ENCODE peak calls at places on chromosomes 1 and 21, in nine cellular contexts. J is testis, T is psoas muscle, P is cardiac muscle cell, A is left ventricle myocardium inferior, C is A549, D is H1, X is pancreas, V is GM23338. Z is an unnamed sample.

GRCh38 chr21:43273708-43274021 is 104.9 kb downstream of the CRYAA start:
- DNase-seq in D (no peak), C (no peak), A (no peak), X (no peak), P (no peak), J (no peak), V (no peak), T (no peak), Z (no peak)

GRCh38 chr1:230543085-230543484 is 99.2 kb upstream of the COG2 start:
- DNase-seq in T (no peak), D (no peak), A (no peak), X (no peak), P (no peak), V (no peak), J (no peak), C (no peak), Z (no peak)

GRCh38 chr21:32806810-32807386 is 35.3 kb upstream of the PAXBP1 start:
- DNase-seq in A (no peak), X (no peak), C (no peak), T (no peak), D (no peak), V (no peak), J (no peak), P (peak; percentile 21), Z (no peak)

GRCh38 chr1:39737546-39738169 is 1.0 kb upstream of the PPIE start:
- DNase-seq in A (no peak), T (no peak), X (no peak), J (peak; percentile 70), V (no peak), D (no peak), P (peak; percentile 75), C (no peak), Z (no peak)

GRCh38 chr1:119336738-119337315 is 31.8 kb upstream of the HAO2 start:
- DNase-seq in V (no peak), D (no peak), P (peak; percentile 44), X (no peak), T (no peak), A (no peak), J (no peak), C (no peak), Z (no peak)

GRCh38 chr1:17621691-17622090 is 82.2 kb downstream of the ARHGEF10L start:
- DNase-seq in P (no peak), V (no peak), X (no peak), C (no peak), T (no peak), J (no peak), D (no peak), A (no peak), Z (no peak)

GRCh38 chr1:151242442-151242841 is 12.1 kb upstream of the PSMD4 start:
- DNase-seq in X (no peak), T (no peak), J (no peak), A (no peak), D (no peak), V (no peak), P (no peak), C (no peak), Z (no peak)

GRCh38 chr1:92031281-92032110 is 1.7 kb downstream of the EPHX4 start:
- DNase-seq in V (no peak), P (no peak), D (no peak), T (no peak), C (no peak), A (no peak), X (no peak), J (no peak), Z (no peak)

GRCh38 chr1:155504207-155504606 is 58.4 kb downstream of the ASH1L start:
- DNase-seq in X (no peak), D (no peak), P (peak; percentile 53), C (peak; percentile 55), V (peak; percentile 60), A (no peak), J (no peak), T (no peak), Z (peak; percentile 12)

DNA sequence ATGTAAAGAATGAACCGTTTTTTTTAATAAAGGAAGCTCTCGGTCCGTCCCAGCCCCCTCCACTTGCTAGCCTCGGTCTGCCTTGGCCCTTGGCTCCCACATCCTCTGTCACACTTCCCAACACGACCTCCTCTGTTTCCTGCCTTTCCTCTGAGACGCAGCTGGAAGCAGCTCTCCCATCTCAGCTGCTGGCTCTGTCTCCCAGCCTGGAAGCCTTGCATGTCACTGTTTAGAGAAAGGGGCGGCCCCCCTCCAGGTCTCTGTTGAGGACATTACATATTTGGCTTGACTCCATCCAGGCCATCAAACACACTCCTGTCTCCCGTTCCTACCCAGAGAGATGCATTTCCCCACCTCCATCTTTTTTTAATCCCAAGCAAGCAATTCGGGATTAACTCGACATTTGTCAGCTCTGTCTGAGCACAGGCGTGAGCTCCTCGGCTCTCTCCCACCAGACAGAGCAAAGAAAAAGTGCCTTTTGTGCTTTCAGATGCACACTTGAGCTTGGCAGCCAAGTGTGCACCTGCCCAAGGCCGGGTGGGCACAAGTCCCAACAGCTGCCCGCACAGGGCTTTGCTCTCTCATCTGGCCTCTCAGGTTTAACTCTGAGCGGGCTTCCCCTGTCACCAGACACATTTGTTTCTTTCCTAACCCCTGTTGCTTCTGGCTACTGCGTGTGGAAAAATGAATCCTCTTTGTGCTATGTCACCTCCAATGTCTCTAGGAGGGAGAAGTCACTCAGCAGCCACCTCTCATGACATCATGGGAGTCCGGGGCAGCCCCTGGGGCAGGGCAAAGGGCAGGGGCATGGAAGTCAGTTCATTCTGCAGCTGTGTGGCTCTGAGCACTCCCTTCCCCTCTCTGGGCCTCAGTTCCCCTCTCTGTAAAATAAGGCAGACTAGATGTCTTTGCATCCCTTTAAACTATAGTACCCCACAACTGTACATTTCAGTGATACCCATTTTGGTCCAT is 108.3 kb downstream of the KCND3 start:
- DNase-seq in P (no peak), T (no peak), D (no peak), C (no peak), X (no peak), A (peak; percentile 41), V (no peak), J (no peak), Z (no peak)
- H3K4me1 ChIP-seq in P (no peaks in the 10 kb centered on the region), T (peaks cover 20% of the 10 kb centered on the region), D (no peaks in the 10 kb centered on the region), C (no peaks in the 10 kb centered on the region), X (no peaks in the 10 kb centered on the region), A (peaks cover 76% of the 10 kb centered on the region), V (peaks cover 3% of the 10 kb centered on the region), J (no peaks in the 10 kb centered on the region), Z (no peaks in the 10 kb centered on the region)

GRCh38 chr1:117531222-117531621 is 74.6 kb upstream of the TENT5C start:
- DNase-seq in P (no peak), D (no peak), X (no peak), A (no peak), J (no peak), T (no peak), V (no peak), C (no peak), Z (no peak)

GRCh38 chr1:117529683-117530082 is 76.2 kb upstream of the TENT5C start:
- DNase-seq in V (no peak), A (no peak), X (no peak), C (no peak), T (no peak), P (no peak), D (no peak), J (no peak), Z (no peak)

GRCh38 chr1:117537291-117537920 is 68.4 kb upstream of the TENT5C start:
- DNase-seq in D (peak; percentile 10), J (no peak), X (peak; percentile 63), C (peak; percentile 1), P (peak; percentile 2), A (no peak), T (no peak), V (peak; percentile 75), Z (no peak)

GRCh38 chr1:117535776-117536175 is 70.1 kb upstream of the TENT5C start:
- DNase-seq in D (no peak), X (no peak), J (no peak), P (no peak), T (no peak), A (no peak), C (no peak), V (no peak), Z (no peak)

DNA sequence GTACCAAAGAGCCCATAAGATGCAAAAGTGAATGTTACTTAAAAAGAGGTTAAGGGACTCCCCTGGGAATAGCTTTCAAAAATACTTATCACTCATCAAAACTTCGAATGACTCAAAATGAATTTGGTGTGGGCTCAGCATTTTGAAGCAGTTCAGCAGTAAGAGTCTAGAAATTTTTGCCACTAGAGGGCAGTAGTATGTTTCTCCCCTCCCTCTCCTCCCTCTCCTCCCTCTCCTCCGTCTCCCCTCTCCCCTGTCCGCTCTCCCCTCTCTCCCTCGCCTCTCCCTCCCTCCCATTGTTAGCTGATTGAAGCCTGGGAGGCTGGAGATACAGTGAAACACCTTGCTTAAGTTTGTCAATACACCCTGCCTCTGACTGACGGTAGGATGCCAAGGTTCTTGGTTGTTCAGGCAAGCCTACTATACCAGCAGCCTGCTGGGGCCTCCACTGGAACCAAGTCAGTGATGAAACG is 70.8 kb upstream of the TENT5C start:
- DNase-seq in J (peak; percentile 37), V (peak; percentile 92), T (no peak), D (peak; percentile 34), X (peak; percentile 77), P (peak; percentile 83), A (no peak), C (peak; percentile 53), Z (no peak)
- TF ChIP-seq CTCF in J (peak; percentile 35), V (peak; percentile 74), T (peak; percentile 73), D (peak; percentile 72), X (peak; percentile 44), P (peak; percentile 73), A (peak; percentile 75), C (peak; percentile 66), Z (peak; percentile 74)

DNA sequence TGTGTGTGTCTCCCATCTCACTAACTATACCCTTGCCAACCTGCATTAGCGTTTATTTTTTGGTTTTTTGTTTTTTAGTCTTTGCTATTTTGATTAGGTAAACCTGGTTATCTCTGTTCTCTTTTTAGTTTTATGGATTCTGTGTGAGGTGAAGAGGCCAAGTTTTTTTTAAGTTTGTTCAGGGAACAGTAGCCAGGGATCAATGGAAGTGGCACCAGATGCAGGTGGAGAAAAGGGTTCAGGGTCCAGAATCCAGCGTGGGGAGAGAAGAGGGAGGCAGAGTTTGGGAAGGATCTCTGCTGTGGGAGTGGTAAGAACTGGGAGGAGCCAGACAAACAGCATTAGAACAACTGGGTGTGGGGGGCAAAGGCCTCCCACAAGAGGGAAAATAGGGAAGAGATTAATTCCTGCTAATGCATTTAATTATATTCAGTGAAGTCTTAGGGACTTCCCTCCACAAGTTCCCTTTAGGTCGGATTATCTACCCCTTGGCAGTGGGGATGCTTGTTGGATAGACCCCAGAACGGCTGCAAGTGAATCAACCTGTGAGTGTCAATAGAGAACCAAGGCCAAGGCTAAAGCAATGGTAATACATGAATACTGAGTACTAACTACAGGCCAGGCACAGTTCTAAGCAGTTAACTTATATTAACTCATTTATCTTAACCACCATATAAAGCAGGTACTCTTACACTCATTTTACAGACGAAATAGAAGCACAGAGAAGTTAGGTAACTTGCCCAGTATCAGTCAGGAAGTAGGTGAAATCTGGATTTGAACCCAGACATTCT is 607 bp downstream of the GNAT2 start:
- DNase-seq in P (no peak), D (no peak), X (peak; percentile 55), V (no peak), C (no peak), J (no peak), T (no peak), A (no peak), Z (no peak)
- H3K4me1 ChIP-seq in P (no peaks in the 10 kb centered on the region), D (peaks cover 18% of the 10 kb centered on the region), X (peaks cover 14% of the 10 kb centered on the region), V (peaks cover 17% of the 10 kb centered on the region), C (peaks cover 31% of the 10 kb centered on the region), J (peaks cover 30% of the 10 kb centered on the region), T (peaks cover 11% of the 10 kb centered on the region), A (peaks cover 52% of the 10 kb centered on the region), Z (peaks cover 15% of the 10 kb centered on the region)

DNA sequence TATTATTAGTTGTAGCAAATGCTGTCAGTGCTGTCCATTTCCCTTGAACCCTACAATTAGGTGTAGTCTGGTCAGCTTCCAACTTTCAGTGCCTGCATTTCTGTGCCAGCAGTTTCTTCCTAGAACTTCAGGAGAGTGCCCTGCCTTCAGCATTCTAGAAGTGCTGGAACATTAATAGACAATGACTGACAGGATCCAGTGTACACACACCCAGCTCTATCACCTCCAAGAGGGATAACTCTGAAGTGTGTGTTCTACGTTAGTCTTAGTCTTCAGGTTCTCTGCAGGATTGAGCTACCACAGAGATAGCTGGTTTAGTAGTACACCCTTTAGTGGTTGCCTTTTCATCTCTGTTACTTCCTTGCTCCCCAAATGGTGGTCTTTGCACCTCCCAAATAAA is 61.4 kb downstream of the PRRX1 start:
- DNase-seq in X (no peak), V (no peak), A (no peak), P (no peak), C (no peak), J (no peak), T (no peak), D (no peak), Z (no peak)
- TF ChIP-seq CTCF in X (no peak), V (no peak), A (no peak), P (no peak), C (no peak), J (no peak), T (no peak), D (no peak), Z (no peak)

Z was measured in Panc1.